ENCODE peak calls at places on chromosome 17, in seven cellular contexts. Q is neural progenitor cell, T is IMR-90, K is A549, I is spleen, P is epithelial cell of esophagus, X is cardiac muscle cell. U is an unnamed sample.

GRCh38 chr17:73357318-73357717 is 45.5 kb upstream of the CDC42EP4 start:
- DNase-seq in Q (no peak), T (no peak), K (no peak), P (no peak), X (no peak), I (no peak), U (no peak)

GRCh38 chr17:57228921-57229320 is 27.4 kb upstream of the MSI2 start:
- DNase-seq in X (no peak), T (no peak), I (no peak), P (no peak), Q (no peak), K (no peak), U (no peak)

GRCh38 chr17:35890774-35891155 is 10.6 kb upstream of the CCL5 start:
- DNase-seq in I (peak; percentile 80), P (no peak), Q (peak; percentile 7), X (no peak), T (no peak), K (no peak), U (no peak)

GRCh38 chr17:76251478-76252039 is 11.3 kb upstream of the RNF157 start:
- DNase-seq in P (no peak), Q (no peak), I (no peak), T (no peak), K (no peak), X (no peak), U (no peak)

GRCh38 chr17:80773243-80773991 is 218.2 kb upstream of the CHMP6 start:
- DNase-seq in T (peak; percentile 80), K (no peak), X (no peak), Q (peak; percentile 57), I (no peak), P (no peak), U (no peak)

GRCh38 chr17:44828919-44829557 is 1.0 kb downstream of the GJC1 start:
- DNase-seq in P (peak; percentile 34), I (no peak), X (peak; percentile 45), Q (no peak), T (no peak), K (no peak), U (peak; percentile 49)

GRCh38 chr17:49995055-49995738 is at the start of gene DLX3:
- DNase-seq in K (peak; percentile 68), Q (peak; percentile 95), I (no peak), P (peak; percentile 89), T (peak; percentile 62), X (peak; percentile 80), U (peak; percentile 73)

GRCh38 chr17:16662936-16663335 is 9.3 kb upstream of the ZNF624 start:
- DNase-seq in Q (no peak), P (peak; percentile 74), K (no peak), X (no peak), I (no peak), T (no peak), U (peak; percentile 23)

GRCh38 chr17:66415366-66416206 is 113.2 kb downstream of the PRKCA start:
- DNase-seq in T (no peak), P (no peak), K (no peak), Q (no peak), I (no peak), X (no peak), U (no peak)

GRCh38 chr17:47305302-47305923 is 18.3 kb upstream of the EFCAB13 start:
- DNase-seq in X (peak; percentile 95), Q (no peak), I (no peak), K (peak; percentile 35), P (peak; percentile 40), T (peak; percentile 93), U (peak; percentile 95)

GRCh38 chr17:39167492-39167891 is 1.5 kb upstream of the ARL5C start:
- DNase-seq in I (no peak), T (no peak), P (no peak), X (no peak), K (no peak), Q (no peak), U (no peak)

GRCh38 chr17:39165844-39166349 is at the start of gene ARL5C:
- DNase-seq in T (no peak), Q (no peak), I (no peak), P (no peak), X (no peak), K (no peak), U (no peak)

GRCh38 chr17:39164675-39165143 is 1.3 kb downstream of the ARL5C start:
- DNase-seq in I (peak; percentile 91), X (peak; percentile 97), T (peak; percentile 89), K (peak; percentile 99), P (peak; percentile 80), Q (peak; percentile 93), U (peak; percentile 93)

GRCh38 chr17:39166437-39167335 is 725 bp upstream of the ARL5C start:
- DNase-seq in X (no peak), K (no peak), P (peak; percentile 42), T (no peak), I (no peak), Q (no peak), U (no peak)

DNA sequence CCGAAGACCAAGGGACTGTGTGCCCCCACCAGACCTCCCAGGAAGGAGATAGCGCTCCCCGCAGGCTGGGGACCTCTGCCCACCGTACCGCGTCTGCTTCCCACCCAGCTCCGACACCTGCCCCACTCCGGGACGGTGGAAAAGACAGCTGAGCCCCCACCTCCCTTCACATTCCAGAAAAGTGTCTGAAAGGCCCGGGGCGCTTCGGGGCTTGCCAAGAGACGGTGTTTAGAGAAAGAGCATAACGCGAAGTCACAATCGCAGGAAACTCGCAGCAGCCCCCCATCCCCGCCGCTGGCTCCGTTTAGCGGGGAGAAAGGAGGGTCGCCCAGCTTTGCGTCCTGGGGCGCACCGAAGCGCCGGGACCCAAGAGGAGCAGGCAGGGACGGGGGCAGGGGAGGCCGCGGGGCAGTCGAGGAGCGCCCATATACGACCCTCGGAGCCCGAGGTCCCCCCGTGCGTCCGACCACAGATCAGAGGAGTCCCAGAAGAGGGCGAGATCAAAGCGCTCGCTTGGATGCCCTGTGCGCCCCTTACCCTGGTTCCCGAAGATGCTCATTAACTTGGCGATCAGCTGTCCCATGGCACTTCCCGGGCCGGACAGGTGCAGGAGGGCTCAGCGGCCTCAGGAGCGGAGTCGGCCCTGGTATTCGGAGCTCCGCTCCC is 650 bp downstream of the ARL5C start:
- DNase-seq in Q (peak; percentile 22), P (no peak), X (no peak), T (no peak), K (no peak), I (no peak), U (no peak)
- H3K4me3 ChIP-seq in Q (peak overlapping the region; percentile 61), P (peak overlapping the region; percentile 0), X (peak overlapping the region; percentile 46), T (peak overlapping the region; percentile 55), K (no peak overlapping the region), I (peak overlapping the region; percentile 50), U (peak overlapping the region; percentile 44)

GRCh38 chr17:19672009-19672837 is 23.7 kb downstream of the ALDH3A2 start:
- DNase-seq in I (no peak), K (no peak), T (peak; percentile 8), P (no peak), Q (no peak), X (no peak), U (peak; percentile 21)
- TF ChIP-seq CTCF in I (no peak), K (peak; percentile 8), T (peak; percentile 37), P (no peak), Q (no peak), X (peak; percentile 34), U (peak; percentile 3)

GRCh38 chr17:2174048-2174447 is 119.1 kb downstream of the HIC1 start:
- DNase-seq in P (peak; percentile 62), X (no peak), Q (no peak), T (peak; percentile 83), I (no peak), K (no peak), U (peak; percentile 34)

GRCh38 chr17:2171725-2172446 is 117.0 kb downstream of the HIC1 start:
- DNase-seq in Q (no peak), K (no peak), T (peak; percentile 99), I (no peak), X (peak; percentile 99), P (peak; percentile 75), U (peak; percentile 97)

GRCh38 chr17:2173005-2173404 is 118.1 kb downstream of the HIC1 start:
- DNase-seq in I (no peak), X (peak; percentile 45), T (peak; percentile 61), P (no peak), Q (no peak), K (no peak), U (peak; percentile 76)

GRCh38 chr17:2174471-2175293 is 119.8 kb downstream of the HIC1 start:
- DNase-seq in X (peak; percentile 98), Q (no peak), T (peak; percentile 99), K (no peak), P (peak; percentile 77), I (peak; percentile 84), U (peak; percentile 98)

GRCh38 chr17:2172447-2172938 is 117.6 kb downstream of the HIC1 start:
- DNase-seq in P (peak; percentile 75), T (peak; percentile 92), K (no peak), X (peak; percentile 81), Q (peak; percentile 27), I (no peak), U (peak; percentile 95)
- H3K4me3 ChIP-seq in P (no peak overlapping the region), T (no peak overlapping the region), K (no peak overlapping the region), X (no peak overlapping the region), Q (no peak overlapping the region), I (no peak overlapping the region), U (no peak overlapping the region)

GRCh38 chr17:39359994-39360393 is 41.4 kb downstream of the FBXL20 start:
- DNase-seq in X (no peak), Q (no peak), I (no peak), K (no peak), T (no peak), P (no peak), U (no peak)
- TF ChIP-seq CTCF in X (no peak), Q (no peak), I (no peak), K (no peak), T (no peak), P (no peak), U (no peak)

DNA sequence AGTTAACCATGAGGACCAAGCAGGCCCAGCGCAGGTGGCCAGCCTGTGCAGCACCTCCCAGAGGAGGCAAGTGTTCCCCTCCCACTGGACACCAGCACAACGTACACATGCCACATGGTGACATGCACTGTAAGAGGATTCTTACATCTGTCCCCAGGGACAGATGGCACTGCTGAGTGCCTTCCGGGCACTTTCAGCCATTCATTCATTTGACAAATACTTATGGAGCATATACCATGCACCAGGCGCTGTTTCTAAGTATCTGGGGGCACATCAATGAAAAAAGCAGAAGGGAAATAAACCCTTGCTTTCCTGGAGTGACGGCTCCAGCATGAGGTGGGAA is 79.6 kb downstream of the GAS7 start:
- DNase-seq in P (no peak), K (no peak), I (no peak), T (no peak), Q (no peak), X (no peak), U (no peak)
- H3K4me3 ChIP-seq in P (no peak overlapping the region), K (no peak overlapping the region), I (no peak overlapping the region), T (no peak overlapping the region), Q (no peak overlapping the region), X (no peak overlapping the region), U (no peak overlapping the region)

GRCh38 chr17:17745476-17746455 is 64.5 kb downstream of the RAI1 start:
- DNase-seq in P (no peak), T (no peak), X (no peak), Q (no peak), K (no peak), I (no peak), U (no peak)

GRCh38 chr17:17749025-17749772 is 67.9 kb downstream of the RAI1 start:
- DNase-seq in Q (peak; percentile 31), K (no peak), P (no peak), T (no peak), X (no peak), I (peak; percentile 85), U (no peak)

GRCh38 chr17:17748604-17749003 is 67.3 kb downstream of the RAI1 start:
- DNase-seq in X (no peak), P (no peak), Q (no peak), I (no peak), K (no peak), T (no peak), U (no peak)

GRCh38 chr17:17749921-17750320 is 68.7 kb downstream of the RAI1 start:
- DNase-seq in P (peak; percentile 75), Q (peak; percentile 90), T (peak; percentile 43), I (no peak), X (peak; percentile 38), K (peak; percentile 81), U (peak; percentile 51)

GRCh38 chr17:17748179-17748578 is 66.9 kb downstream of the RAI1 start:
- DNase-seq in P (no peak), Q (no peak), X (no peak), I (no peak), K (no peak), T (no peak), U (no peak)
- TF ChIP-seq CTCF in P (peak; percentile 27), Q (peak; percentile 29), X (peak; percentile 18), I (no peak), K (peak; percentile 27), T (no peak), U (no peak)